ENCODE peak calls at places on chromosomes 4 and X, in six cellular contexts. F is SK-N-SH, N is H1, S is GM12878, C is HepG2, D is K562. X is an unnamed sample.

GRCh38 chr4:109921384-109921808 is 8.7 kb downstream of the EGF start:
- DNase-seq in F (no peak), N (no peak), S (no peak), C (no peak), D (no peak), X (no peak)

GRCh38 chr4:53640576-53641459 is 49.5 kb upstream of the LNX1 start:
- DNase-seq in F (no peak), N (no peak), S (peak), C (no peak), D (no peak), X (no peak)

GRCh38 chrX:68249401-68249831 is 183.9 kb downstream of the OPHN1 start:
- DNase-seq in F (no peak), N (no peak), S (no peak), C (no peak), D (no peak), X (no peak)

GRCh38 chrX:24371391-24371972 is 11.0 kb downstream of the SUPT20HL1 start:
- DNase-seq in F (peak), N (peak), S (peak), C (peak), D (peak), X (peak)

GRCh38 chr4:78057135-78057599 is at the start of gene FRAS1:
- DNase-seq in F (peak), N (peak), S (no peak), C (peak), D (no peak), X (no peak)

GRCh38 chr4:42397635-42398447 is 553 bp downstream of the SHISA3 start:
- DNase-seq in F (peak), N (peak), S (no peak), C (no peak), D (no peak), X (no peak)

GRCh38 chr4:27062256-27062655 is 201.6 kb downstream of the STIM2 start:
- DNase-seq in F (no peak), N (peak), S (no peak), C (no peak), D (no peak), X (no peak)

GRCh38 chr4:113882668-113883067 is 96.8 kb downstream of the ARSJ start:
- DNase-seq in F (no peak), N (no peak), S (no peak), C (no peak), D (no peak), X (no peak)

GRCh38 chrX:139194571-139195280 is 335.8 kb upstream of the F9 start:
- DNase-seq in F (no peak), N (no peak), S (no peak), C (no peak), D (peak), X (no peak)

DNA sequence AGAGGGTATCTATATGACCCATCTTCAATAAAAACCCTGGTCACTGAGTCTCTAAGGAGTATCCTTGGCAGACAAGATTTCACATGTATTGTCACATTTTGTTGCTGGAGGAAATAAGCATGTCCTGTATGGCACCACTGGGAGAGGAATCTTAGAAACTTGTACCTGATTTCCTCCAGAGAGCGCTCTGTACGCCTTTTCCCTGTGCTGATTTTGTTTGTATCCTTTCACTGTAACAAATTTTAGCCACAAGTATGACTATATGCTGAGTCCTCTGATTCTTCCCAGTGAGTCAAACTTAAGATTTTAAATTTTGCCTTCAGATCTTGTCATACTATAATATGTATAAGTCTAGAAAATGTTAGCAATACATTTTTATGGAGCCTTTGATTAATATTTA is 102.8 kb downstream of the ITIH6 start:
- DNase-seq in F (no peak), N (no peak), S (no peak), C (no peak), D (no peak), X (no peak)
- TF ChIP-seq GABPA in F (no peak), N (no peak), S (no peak), C (no peak), D (no peak), X (no peak)

DNA sequence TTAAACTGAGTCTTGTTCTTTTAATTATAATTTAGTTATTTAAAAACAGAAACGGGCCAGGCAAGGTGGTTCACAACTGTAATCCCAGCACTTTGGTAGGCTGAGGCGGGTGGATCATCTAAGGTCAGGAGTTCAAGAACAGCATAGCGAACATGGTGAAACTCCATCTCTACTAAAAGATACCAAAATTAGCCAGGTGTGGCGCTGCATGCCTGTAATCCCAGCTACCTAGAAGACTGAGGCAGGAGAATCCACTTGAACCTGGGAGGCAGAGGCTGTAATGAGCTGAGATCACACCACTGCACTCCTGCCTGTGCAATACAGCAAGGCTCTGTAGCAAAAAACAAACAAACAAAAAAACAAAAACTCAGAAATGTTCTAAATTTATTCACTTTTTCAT is 852.9 kb downstream of the TECRL start:
- DNase-seq in F (no peak), N (no peak), S (no peak), C (peak), D (no peak), X (no peak)
- TF ChIP-seq CTCF in F (peak), N (peak), S (no peak), C (peak), D (no peak), X (no peak)

DNA sequence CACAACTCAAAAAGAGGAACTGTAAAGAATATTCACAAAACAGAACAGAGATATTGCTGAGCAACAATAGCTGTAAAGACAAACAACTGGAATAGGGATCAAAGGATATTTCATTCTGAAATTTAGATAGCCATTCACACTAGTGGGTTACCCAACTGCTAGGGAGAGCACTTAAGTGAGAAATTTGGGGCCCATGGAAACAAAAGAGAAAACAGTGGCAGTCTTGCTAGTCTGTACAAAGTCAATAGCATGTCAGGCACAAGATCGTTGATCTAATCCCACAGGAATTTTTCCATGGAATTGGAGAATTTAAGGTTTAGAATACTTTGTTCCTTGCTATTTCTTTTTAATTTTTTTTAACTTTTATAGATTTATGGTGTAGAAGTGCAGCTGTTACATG is 467.0 kb downstream of the PCDH18 start:
- DNase-seq in F (no peak), N (no peak), S (no peak), C (no peak), D (no peak), X (no peak)
- TF ChIP-seq GABPA in F (no peak), N (no peak), S (no peak), C (no peak), D (no peak), X (no peak)

GRCh38 chr4:15002659-15003440 is 569 bp downstream of the CPEB2 start:
- DNase-seq in F (peak), N (peak), S (peak), C (peak), D (peak), X (no peak)

GRCh38 chr4:15001825-15002658 is at the start of gene CPEB2:
- DNase-seq in F (peak), N (peak), S (peak), C (peak), D (peak), X (peak)

GRCh38 chr4:15003891-15004700 is 1.8 kb downstream of the CPEB2 start:
- DNase-seq in F (peak), N (peak), S (no peak), C (no peak), D (peak), X (no peak)

GRCh38 chr4:15003441-15003890 is 1.2 kb downstream of the CPEB2 start:
- DNase-seq in F (peak), N (peak), S (no peak), C (no peak), D (peak), X (peak)

GRCh38 chr4:15001248-15001824 is 945 bp upstream of the CPEB2 start:
- DNase-seq in F (peak), N (peak), S (no peak), C (peak), D (peak), X (peak)
- TF ChIP-seq CTCF in F (peak), N (no peak), S (no peak), C (peak), D (no peak), X (no peak)